ENCODE peak calls at places on chromosome 6, in eight cellular contexts. G is SW 1271, Y is caudate nucleus, T is mammary epithelial cell, D is IMR-90, M is NCI-H1417, K is iPS-NIHi11, F is GM10248. R is an unnamed sample.
A peak's percentile ranks its signal among the peaks of the same experiment; 100 is the strongest.

GRCh38 chr6:168686339-168686738 is 245.4 kb downstream of the SMOC2 start:
- DNase-seq in F (no peak), K (no peak), G (no peak), Y (no peak), T (no peak), D (no peak), M (no peak), R (no peak)

GRCh38 chr6:54541521-54541920 is 233.3 kb downstream of the TINAG start:
- DNase-seq in K (no peak), D (no peak), M (no peak), Y (no peak), F (no peak), G (no peak), T (no peak), R (no peak)

GRCh38 chr6:3284436-3284876 is 25.7 kb downstream of the PSMG4 start:
- DNase-seq in M (peak; percentile 63), Y (peak; percentile 70), K (no peak), F (no peak), G (no peak), T (no peak), D (no peak), R (no peak)

GRCh38 chr6:13015379-13015681 is 298.8 kb downstream of the PHACTR1 start:
- DNase-seq in D (no peak), T (no peak), G (no peak), F (no peak), K (no peak), M (peak; percentile 37), Y (no peak), R (no peak)

GRCh38 chr6:28767133-28767532 is 156.7 kb downstream of the TRIM27 start:
- DNase-seq in M (no peak), G (no peak), D (no peak), T (no peak), Y (no peak), K (no peak), F (no peak), R (no peak)

GRCh38 chr6:169292340-169293124 is 38.9 kb upstream of the THBS2 start:
- DNase-seq in F (no peak), K (no peak), T (peak; percentile 91), Y (peak; percentile 15), D (peak; percentile 97), M (no peak), G (no peak), R (peak; percentile 93)

GRCh38 chr6:15299430-15300131 is 53.7 kb downstream of the JARID2 start:
- DNase-seq in K (no peak), T (no peak), D (peak; percentile 46), F (peak; percentile 77), Y (no peak), G (no peak), M (no peak), R (no peak)

GRCh38 chr6:92114797-92115196 is 1304.6 kb downstream of the EPHA7 start:
- DNase-seq in Y (no peak), K (no peak), T (no peak), M (no peak), G (no peak), F (no peak), D (no peak), R (no peak)

GRCh38 chr6:439681-440167 is 48.2 kb downstream of the IRF4 start:
- DNase-seq in F (no peak), Y (no peak), T (no peak), K (no peak), D (no peak), M (peak; percentile 83), G (no peak), R (no peak)

GRCh38 chr6:147506704-147507114 is 1.8 kb upstream of the SAMD5 start:
- DNase-seq in Y (peak; percentile 73), F (peak; percentile 68), T (peak; percentile 39), D (peak; percentile 45), G (no peak), M (peak; percentile 84), K (peak; percentile 79), R (peak; percentile 63)

GRCh38 chr6:125945378-125946141 is 11.0 kb upstream of the HINT3 start:
- DNase-seq in K (no peak), M (no peak), Y (no peak), G (no peak), F (no peak), T (no peak), D (peak; percentile 82), R (peak; percentile 80)

GRCh38 chr6:105302617-105303128 is 100.2 kb downstream of the PREP start:
- DNase-seq in F (no peak), K (no peak), T (no peak), D (no peak), Y (no peak), G (no peak), M (no peak), R (no peak)

GRCh38 chr6:44062771-44063560 is 64.3 kb downstream of the MRPL14 start:
- DNase-seq in K (peak; percentile 81), T (peak; percentile 71), Y (no peak), M (no peak), F (no peak), G (no peak), D (no peak), R (peak; percentile 83)

GRCh38 chr6:161186173-161186769 is 87.6 kb downstream of the AGPAT4 start:
- DNase-seq in G (no peak), F (no peak), K (no peak), T (peak; percentile 78), M (no peak), D (peak; percentile 90), Y (no peak), R (peak; percentile 87)

GRCh38 chr6:139016337-139017213 is 12.0 kb upstream of the ABRACL start:
- DNase-seq in T (no peak), G (no peak), Y (peak; percentile 27), K (no peak), M (peak; percentile 46), F (peak; percentile 46), D (no peak), R (no peak)

GRCh38 chr6:138865480-138866101 is 69.7 kb downstream of the ECT2L start:
- DNase-seq in T (no peak), D (no peak), F (no peak), M (peak; percentile 31), K (no peak), Y (no peak), G (no peak), R (no peak)

GRCh38 chr6:53837875-53838806 is 43.3 kb downstream of the LRRC1 start:
- DNase-seq in G (no peak), K (no peak), M (peak; percentile 65), D (peak; percentile 22), T (no peak), F (no peak), Y (peak; percentile 66), R (no peak)

GRCh38 chr6:24313477-24314141 is 44.2 kb downstream of the DCDC2 start:
- DNase-seq in F (no peak), T (peak; percentile 46), D (peak; percentile 60), M (no peak), K (peak; percentile 44), Y (no peak), G (no peak), R (peak; percentile 73)

GRCh38 chr6:6629416-6629815 is 40.9 kb downstream of the LY86 start:
- DNase-seq in K (no peak), F (no peak), Y (no peak), T (no peak), G (no peak), D (no peak), M (no peak), R (no peak)

GRCh38 chr6:74690365-74690764 is 515.5 kb downstream of the COL12A1 start:
- DNase-seq in F (no peak), T (no peak), K (no peak), G (no peak), Y (no peak), D (peak; percentile 36), M (no peak), R (no peak)

GRCh38 chr6:110232456-110232855 is 52.2 kb downstream of the CDC40 start:
- DNase-seq in Y (no peak), M (no peak), T (no peak), F (no peak), G (no peak), D (peak; percentile 72), K (no peak), R (no peak)

GRCh38 chr6:159941286-159942113 is 27.4 kb upstream of the IGF2R start:
- DNase-seq in M (peak; percentile 63), D (peak; percentile 57), K (peak; percentile 13), G (no peak), F (peak; percentile 32), Y (peak; percentile 38), T (peak; percentile 51), R (peak; percentile 48)

GRCh38 chr6:133774356-133774755 is 114.6 kb upstream of the TCF21 start:
- DNase-seq in M (no peak), K (no peak), Y (no peak), T (peak; percentile 55), G (no peak), D (peak; percentile 75), F (no peak), R (peak; percentile 72)

GRCh38 chr6:22943331-22943730 is 374.0 kb downstream of the HDGFL1 start:
- DNase-seq in G (no peak), Y (no peak), T (no peak), D (no peak), F (no peak), M (peak; percentile 5), K (no peak), R (no peak)

GRCh38 chr6:68343901-68344300 is 291.2 kb upstream of the ADGRB3 start:
- DNase-seq in D (peak; percentile 0), G (no peak), Y (peak; percentile 6), M (peak; percentile 87), T (peak; percentile 1), F (no peak), K (peak; percentile 66), R (peak; percentile 58)

GRCh38 chr6:132131777-132132176 is 180.6 kb upstream of the CCN2 start:
- DNase-seq in G (peak; percentile 20), F (no peak), D (peak; percentile 100), K (peak; percentile 21), M (peak; percentile 62), T (peak; percentile 94), Y (no peak), R (peak; percentile 99)

GRCh38 chr6:23350752-23351453 is 775.1 kb upstream of the NRSN1 start:
- DNase-seq in D (no peak), T (peak; percentile 56), M (no peak), G (no peak), Y (no peak), F (no peak), K (no peak), R (peak; percentile 78)